ENCODE peak calls at places on chromosome 11, in four cellular contexts. U, L, S and X are unnamed samples.

GRCh38 chr11:128889657-128890213 is 1.4 kb upstream of the KCNJ5 start:
- DNase-seq in L (no peak), S (no peak), U (no peak), X (no peak)

GRCh38 chr11:120215634-120216033 is 4.8 kb downstream of the OAF start:
- DNase-seq in L (no peak), S (no peak), U (no peak), X (no peak)

GRCh38 chr11:75767793-75768111 is 826 bp upstream of the DGAT2 start:
- DNase-seq in L (no peak), U (no peak), S (no peak), X (no peak)

GRCh38 chr11:1876361-1877063 is 15.2 kb downstream of the PRR33 start:
- DNase-seq in S (no peak), U (no peak), L (peak), X (no peak)

GRCh38 chr11:127247261-127247660 is 246.7 kb upstream of the KIRREL3 start:
- DNase-seq in L (peak), U (peak), S (no peak), X (no peak)

GRCh38 chr11:96037267-96037990 is 113.5 kb upstream of the MTMR2 start:
- DNase-seq in L (no peak), U (no peak), S (no peak), X (no peak)

GRCh38 chr11:79421820-79422219 is 19.0 kb downstream of the TENM4 start:
- DNase-seq in S (no peak), U (no peak), L (no peak), X (no peak)

GRCh38 chr11:124026498-124026897 is at the start of gene OR10G8:
- DNase-seq in L (no peak), S (no peak), U (no peak), X (no peak)

GRCh38 chr11:1852885-1853284 is at the start of gene LSP1:
- DNase-seq in S (peak), L (no peak), U (no peak), X (no peak)

GRCh38 chr11:129636926-129637325 is 178.7 kb upstream of the TMEM45B start:
- DNase-seq in S (no peak), U (no peak), L (no peak), X (no peak)

GRCh38 chr11:121122328-121122727 is 21.3 kb downstream of the TECTA start:
- DNase-seq in U (no peak), S (no peak), L (no peak), X (no peak)

GRCh38 chr11:69335010-69335409 is 41.1 kb downstream of the MYEOV start:
- DNase-seq in U (no peak), S (no peak), L (peak), X (no peak)

GRCh38 chr11:102761646-102762238 is 18.7 kb downstream of the MMP10 start:
- DNase-seq in L (no peak), U (no peak), S (no peak), X (peak)

GRCh38 chr11:35237345-35237744 is 98.4 kb downstream of the CD44 start:
- DNase-seq in S (no peak), L (no peak), U (no peak), X (no peak)

GRCh38 chr11:11697796-11698195 is 76.0 kb upstream of the GALNT18 start:
- DNase-seq in L (no peak), U (no peak), S (no peak), X (no peak)

GRCh38 chr11:445765-446588 is 4.1 kb upstream of the PTDSS2 start:
- DNase-seq in S (no peak), L (no peak), U (no peak), X (no peak)

GRCh38 chr11:120126543-120126942 is 11.4 kb downstream of the TRIM29 start:
- DNase-seq in L (no peak), U (no peak), S (no peak), X (no peak)

GRCh38 chr11:126355324-126355925 is at the start of gene ST3GAL4:
- DNase-seq in S (peak), L (peak), U (peak), X (no peak)